ENCODE peak calls at places on chromosomes 12 and 14, in eight cellular contexts. Z is smooth muscle cell of the brain vasculature, D is ureter, M is endothelial cell, C is GM23248, L is fibroblast of pulmonary artery, S is SW480, N is OCI-LY7. E is an unnamed sample.

GRCh38 chr12:52058631-52059324 is 7.5 kb downstream of the NR4A1 start:
- DNase-seq in D (no peak), S (no peak), C (no peak), L (peak; percentile 58), Z (no peak), N (no peak), M (no peak), E (no peak)

GRCh38 chr12:110693731-110694130 is 4.8 kb upstream of the HVCN1 start:
- DNase-seq in D (no peak), N (no peak), Z (no peak), L (no peak), S (no peak), C (no peak), M (no peak), E (no peak)

GRCh38 chr14:95255487-95255886 is 64.2 kb downstream of the CLMN start:
- DNase-seq in N (peak; percentile 76), Z (no peak), D (peak; percentile 80), C (no peak), L (peak; percentile 83), M (peak; percentile 36), S (peak; percentile 73), E (peak; percentile 94)

GRCh38 chr12:122825773-122826724 is 9.2 kb upstream of the HIP1R start:
- DNase-seq in M (no peak), L (peak; percentile 16), S (peak; percentile 44), N (no peak), C (peak; percentile 32), D (no peak), Z (no peak), E (peak; percentile 64)

GRCh38 chr12:88420460-88420859 is 159.8 kb downstream of the KITLG start:
- DNase-seq in S (no peak), Z (peak; percentile 70), D (no peak), N (no peak), L (peak; percentile 86), M (no peak), C (peak; percentile 94), E (no peak)

GRCh38 chr12:24795699-24796385 is 153.1 kb downstream of the BCAT1 start:
- DNase-seq in C (no peak), M (no peak), S (peak; percentile 34), Z (no peak), L (no peak), N (no peak), D (no peak), E (peak; percentile 55)

GRCh38 chr12:51900323-51900889 is 6.9 kb upstream of the ACVRL1 start:
- DNase-seq in N (no peak), Z (no peak), C (no peak), S (no peak), L (no peak), D (no peak), M (no peak), E (no peak)

GRCh38 chr14:50667491-50668007 is 557 bp downstream of the SAV1 start:
- DNase-seq in Z (no peak), D (peak; percentile 46), C (no peak), M (no peak), L (no peak), N (peak; percentile 67), S (peak; percentile 29), E (peak; percentile 38)